ENCODE peak calls at places on chromosomes 13 and 19, in seven cellular contexts. F is WTC11; A is neural progenitor cell; G is cardiac muscle cell; Y is activated CD8-positive, alpha-beta memory T cell treated with anti-CD3 and anti-CD28 coated beads for 48 hours; U is activated T-helper 1 cell treated with anti-CD3 and anti-CD28 coated beads, Interleukin-2, amount 50 U/mL, for 16 hours; H is ELR. P is an unnamed sample.

GRCh38 chr19:18899624-18900560 is 3.9 kb upstream of the CERS1 start:
- DNase-seq in F (no peak), A (no peak), G (no peak), Y (no peak), U (no peak), H (no peak), P (no peak)

GRCh38 chr19:54573330-54573872 is at the start of gene LILRA2:
- DNase-seq in F (no peak), A (no peak), G (no peak), Y (no peak), U (no peak), H (no peak), P (no peak)

GRCh38 chr13:23876265-23876664 is 12.9 kb downstream of the MIPEP start:
- DNase-seq in F (no peak), A (peak), G (no peak), Y (no peak), U (no peak), H (peak), P (peak)

GRCh38 chr19:6273701-6274601 is 5.8 kb downstream of the MLLT1 start:
- DNase-seq in F (no peak), A (no peak), G (no peak), Y (no peak), U (no peak), H (peak), P (no peak)

GRCh38 chr19:10604460-10604980 is 17.4 kb upstream of the AP1M2 start:
- DNase-seq in F (no peak), A (no peak), G (no peak), Y (no peak), U (no peak), H (peak), P (no peak)

GRCh38 chr19:41299046-41299754 is 10.8 kb upstream of the CCDC97 start:
- DNase-seq in F (no peak), A (no peak), G (no peak), Y (no peak), U (no peak), H (no peak), P (no peak)

GRCh38 chr13:77300176-77301141 is 26.4 kb downstream of the MYCBP2 start:
- DNase-seq in F (no peak), A (no peak), G (no peak), Y (no peak), U (no peak), H (peak), P (no peak)

GRCh38 chr19:39918183-39918651 is 16.2 kb downstream of the FCGBP start:
- DNase-seq in F (no peak), A (no peak), G (no peak), Y (no peak), U (no peak), H (no peak), P (no peak)

GRCh38 chr13:110914293-110915056 is 394 bp downstream of the ANKRD10 start:
- DNase-seq in F (peak), A (peak), G (peak), Y (peak), U (peak), H (peak), P (peak)

GRCh38 chr13:25300861-25301346 is 521 bp upstream of the NUP58 start:
- DNase-seq in F (no peak), A (peak), G (no peak), Y (no peak), U (no peak), H (no peak), P (no peak)

GRCh38 chr13:46622918-46623256 is 69.9 kb downstream of the LRCH1 start:
- DNase-seq in F (no peak), A (no peak), G (no peak), Y (no peak), U (no peak), H (peak), P (no peak)

GRCh38 chr19:50722248-50723013 is 733 bp upstream of the CLEC11A start:
- DNase-seq in F (no peak), A (no peak), G (no peak), Y (no peak), U (no peak), H (peak), P (peak)

GRCh38 chr13:42148538-42148937 is 100.1 kb downstream of the DGKH start:
- DNase-seq in F (no peak), A (no peak), G (no peak), Y (no peak), U (no peak), H (no peak), P (no peak)

GRCh38 chr13:110520431-110521295 is 40.9 kb downstream of the RAB20 start:
- DNase-seq in F (no peak), A (no peak), G (no peak), Y (no peak), U (no peak), H (no peak), P (no peak)

GRCh38 chr19:1510442-1510806 is 2.4 kb downstream of the ADAMTSL5 start:
- DNase-seq in F (no peak), A (peak), G (no peak), Y (no peak), U (no peak), H (no peak), P (no peak)

GRCh38 chr13:34207872-34208271 is 389.9 kb downstream of the RFC3 start:
- DNase-seq in F (no peak), A (no peak), G (no peak), Y (no peak), U (no peak), H (no peak), P (no peak)

GRCh38 chr13:66407159-66407558 is 823.0 kb downstream of the PCDH9 start:
- DNase-seq in F (no peak), A (peak), G (no peak), Y (no peak), U (no peak), H (no peak), P (no peak)

GRCh38 chr13:25802579-25802978 is 249.2 kb downstream of the SHISA2 start:
- DNase-seq in F (no peak), A (no peak), G (no peak), Y (no peak), U (no peak), H (no peak), P (no peak)

GRCh38 chr19:47190167-47190727 is 40.8 kb downstream of the BBC3 start:
- DNase-seq in F (no peak), A (no peak), G (peak), Y (no peak), U (peak), H (peak), P (no peak)

GRCh38 chr13:109783447-109783814 is 3.0 kb downstream of the IRS2 start:
- DNase-seq in F (peak), A (peak), G (no peak), Y (no peak), U (no peak), H (no peak), P (no peak)

GRCh38 chr19:7989071-7989575 is 16.3 kb downstream of the ELAVL1 start:
- DNase-seq in F (no peak), A (no peak), G (no peak), Y (no peak), U (no peak), H (no peak), P (no peak)

GRCh38 chr19:7219056-7219455 is 75.2 kb downstream of the INSR start:
- DNase-seq in F (no peak), A (no peak), G (no peak), Y (no peak), U (no peak), H (no peak), P (no peak)

GRCh38 chr13:45178349-45179142 is 22.3 kb downstream of the KCTD4 start:
- DNase-seq in F (no peak), A (no peak), G (no peak), Y (no peak), U (no peak), H (peak), P (no peak)

GRCh38 chr13:77595166-77595810 is 59.8 kb downstream of the SCEL start:
- DNase-seq in F (no peak), A (no peak), G (no peak), Y (no peak), U (no peak), H (peak), P (no peak)

GRCh38 chr19:15897738-15898276 is at the start of gene CYP4F2:
- DNase-seq in F (no peak), A (no peak), G (no peak), Y (no peak), U (no peak), H (no peak), P (no peak)

GRCh38 chr13:37534181-37534580 is 64.4 kb downstream of the POSTN start:
- DNase-seq in F (no peak), A (no peak), G (no peak), Y (no peak), U (no peak), H (peak), P (peak)

GRCh38 chr19:10107254-10107653 is 1.1 kb downstream of the PPAN start:
- DNase-seq in F (no peak), A (no peak), G (no peak), Y (no peak), U (no peak), H (no peak), P (no peak)

GRCh38 chr19:13135068-13136062 is 14.8 kb downstream of the STX10 start:
- DNase-seq in F (no peak), A (no peak), G (no peak), Y (no peak), U (no peak), H (no peak), P (no peak)

GRCh38 chr19:17468302-17469091 is 1.8 kb upstream of the SLC27A1 start:
- DNase-seq in F (no peak), A (peak), G (no peak), Y (no peak), U (no peak), H (no peak), P (no peak)

GRCh38 chr19:3054972-3055740 is 7.1 kb downstream of the TLE5 start:
- DNase-seq in F (no peak), A (no peak), G (no peak), Y (no peak), U (no peak), H (peak), P (no peak)

GRCh38 chr13:31545616-31546015 is 193.7 kb upstream of the RXFP2 start:
- DNase-seq in F (no peak), A (no peak), G (no peak), Y (no peak), U (no peak), H (peak), P (no peak)

GRCh38 chr19:45294291-45295029 is 28.2 kb downstream of the CKM start:
- DNase-seq in F (no peak), A (no peak), G (peak), Y (no peak), U (no peak), H (no peak), P (no peak)

GRCh38 chr13:44438234-44438579 is 64.6 kb downstream of the SERP2 start:
- DNase-seq in F (no peak), A (no peak), G (no peak), Y (no peak), U (no peak), H (no peak), P (no peak)

GRCh38 chr19:48867119-48867921 is 1.1 kb downstream of the PLEKHA4 start:
- DNase-seq in F (no peak), A (no peak), G (no peak), Y (no peak), U (no peak), H (no peak), P (no peak)

GRCh38 chr19:49676136-49676689 is 858 bp upstream of the PRMT1 start:
- DNase-seq in F (peak), A (peak), G (peak), Y (no peak), U (no peak), H (peak), P (peak)

P was measured in RKO.